ENCODE peak calls at places on chromosomes 4 and X, in six cellular contexts. One of them, this sample, is unnamed.

GRCh38 chr4:84691170-84691691 is 108.3 kb downstream of the CDS1 start:
- DNase-seq in ELR: peak; percentile 96
- DNase-seq in posterior cingulate gyrus: no peak
- DNase-seq in renal cortical epithelial cell: peak; percentile 84
- DNase-seq in nephron progenitor cell: no peak
- DNase-seq in choroid plexus epithelial cell: peak; percentile 92
- DNase-seq in this sample: peak; percentile 78

GRCh38 chr4:164977243-164978164 is at the start of gene TRIM61:
- DNase-seq in ELR: peak; percentile 10
- DNase-seq in posterior cingulate gyrus: peak; percentile 36
- DNase-seq in renal cortical epithelial cell: no peak
- DNase-seq in choroid plexus epithelial cell: peak; percentile 66
- DNase-seq in nephron progenitor cell: peak; percentile 58
- DNase-seq in this sample: no peak

GRCh38 chrX:15546745-15547144 is 46.1 kb downstream of the BMX start:
- DNase-seq in ELR: no peak
- DNase-seq in renal cortical epithelial cell: no peak
- DNase-seq in nephron progenitor cell: no peak
- DNase-seq in posterior cingulate gyrus: no peak
- DNase-seq in choroid plexus epithelial cell: no peak
- DNase-seq in this sample: no peak

GRCh38 chrX:122244080-122244479 is 940.0 kb upstream of the GRIA3 start:
- DNase-seq in ELR: no peak
- DNase-seq in nephron progenitor cell: no peak
- DNase-seq in renal cortical epithelial cell: no peak
- DNase-seq in posterior cingulate gyrus: no peak
- DNase-seq in choroid plexus epithelial cell: no peak
- DNase-seq in this sample: no peak

GRCh38 chrX:101062171-101062570 is 10.3 kb upstream of the TRMT2B start:
- DNase-seq in ELR: no peak
- DNase-seq in posterior cingulate gyrus: no peak
- DNase-seq in choroid plexus epithelial cell: no peak
- DNase-seq in nephron progenitor cell: no peak
- DNase-seq in renal cortical epithelial cell: peak; percentile 60
- DNase-seq in this sample: no peak

GRCh38 chr4:3047464-3048286 is 26.7 kb downstream of the HTT-AS start:
- DNase-seq in ELR: peak; percentile 61
- DNase-seq in renal cortical epithelial cell: peak; percentile 44
- DNase-seq in choroid plexus epithelial cell: peak; percentile 67
- DNase-seq in nephron progenitor cell: peak; percentile 73
- DNase-seq in posterior cingulate gyrus: peak; percentile 37
- DNase-seq in this sample: peak; percentile 27

GRCh38 chr4:100849319-100849718 is 331.5 kb upstream of the EMCN start:
- DNase-seq in choroid plexus epithelial cell: no peak
- DNase-seq in posterior cingulate gyrus: peak; percentile 33
- DNase-seq in nephron progenitor cell: no peak
- DNase-seq in renal cortical epithelial cell: no peak
- DNase-seq in ELR: no peak
- DNase-seq in this sample: no peak

GRCh38 chr4:14259926-14260325 is 632.4 kb upstream of the BOD1L1 start:
- DNase-seq in posterior cingulate gyrus: no peak
- DNase-seq in renal cortical epithelial cell: no peak
- DNase-seq in nephron progenitor cell: no peak
- DNase-seq in choroid plexus epithelial cell: no peak
- DNase-seq in ELR: no peak
- DNase-seq in this sample: no peak

GRCh38 chrX:30627818-30628652 is 25.2 kb upstream of the GK start:
- DNase-seq in renal cortical epithelial cell: no peak
- DNase-seq in nephron progenitor cell: no peak
- DNase-seq in choroid plexus epithelial cell: no peak
- DNase-seq in posterior cingulate gyrus: no peak
- DNase-seq in ELR: no peak
- DNase-seq in this sample: no peak

GRCh38 chr4:110619401-110620247 is 3.3 kb downstream of the PITX2 start:
- DNase-seq in choroid plexus epithelial cell: no peak
- DNase-seq in ELR: no peak
- DNase-seq in renal cortical epithelial cell: no peak
- DNase-seq in posterior cingulate gyrus: no peak
- DNase-seq in nephron progenitor cell: peak; percentile 50
- DNase-seq in this sample: no peak

GRCh38 chrX:53018627-53019026 is 30.0 kb upstream of the GPR173 start:
- DNase-seq in posterior cingulate gyrus: no peak
- DNase-seq in ELR: peak; percentile 17
- DNase-seq in nephron progenitor cell: no peak
- DNase-seq in choroid plexus epithelial cell: no peak
- DNase-seq in renal cortical epithelial cell: no peak
- DNase-seq in this sample: no peak

GRCh38 chr4:77146426-77147399 is 10.3 kb upstream of the CCNG2 start:
- DNase-seq in posterior cingulate gyrus: no peak
- DNase-seq in nephron progenitor cell: no peak
- DNase-seq in ELR: peak; percentile 43
- DNase-seq in renal cortical epithelial cell: peak; percentile 39
- DNase-seq in choroid plexus epithelial cell: no peak
- DNase-seq in this sample: peak; percentile 45

GRCh38 chr4:107863850-107864371 is 39.2 kb downstream of the SGMS2 start:
- DNase-seq in choroid plexus epithelial cell: peak; percentile 69
- DNase-seq in nephron progenitor cell: no peak
- DNase-seq in ELR: peak; percentile 65
- DNase-seq in renal cortical epithelial cell: peak; percentile 77
- DNase-seq in posterior cingulate gyrus: no peak
- DNase-seq in this sample: peak; percentile 81

GRCh38 chr4:15805583-15806517 is 27.7 kb downstream of the CD38 start:
- DNase-seq in posterior cingulate gyrus: no peak
- DNase-seq in renal cortical epithelial cell: peak; percentile 73
- DNase-seq in nephron progenitor cell: peak; percentile 47
- DNase-seq in choroid plexus epithelial cell: peak; percentile 88
- DNase-seq in ELR: peak; percentile 71
- DNase-seq in this sample: peak; percentile 60

GRCh38 chr4:38323141-38323634 is 340.8 kb upstream of the KLF3 start:
- DNase-seq in ELR: peak; percentile 36
- DNase-seq in nephron progenitor cell: no peak
- DNase-seq in choroid plexus epithelial cell: peak; percentile 70
- DNase-seq in posterior cingulate gyrus: no peak
- DNase-seq in renal cortical epithelial cell: peak; percentile 15
- DNase-seq in this sample: no peak

This sample was measured in dermis microvascular lymphatic vessel endothelial cell.